ENCODE peak calls at places on chromosome 20, in nine cellular contexts. I is stimulated activated CD8-positive, alpha-beta memory T cell treated with anti-CD3 and anti-CD28 coated beads, Interleukin-15, amount 100 ng/mL, for 4 hours; Y is renal cortical epithelial cell; P is uterus; N is RWPE1; Q is stimulated activated CD4-positive, alpha-beta T cell treated with anti-CD3 and anti-CD28 coated beads, TNF-alpha, amount 100 ng/mL, for 24 hours; B is NCI-H345; E is SHP77; H is activated naive CD4-positive, alpha-beta T cell. Z is an unnamed sample.
A peak's percentile ranks its signal among the peaks of the same experiment; 100 is the strongest.

GRCh38 chr20:44028868-44029847 is 114.5 kb downstream of the TOX2 start:
- DNase-seq in I (no peak), Y (no peak), P (no peak), N (no peak), Q (peak; percentile 27), B (no peak), E (no peak), H (no peak), Z (no peak)

GRCh38 chr20:62704341-62704948 is 4.2 kb upstream of the NTSR1 start:
- DNase-seq in I (no peak), Y (peak; percentile 75), P (peak; percentile 62), N (peak; percentile 99), Q (no peak), B (peak; percentile 99), E (peak; percentile 98), H (no peak), Z (peak; percentile 80)

GRCh38 chr20:12554416-12554815 is 454.4 kb upstream of the SPTLC3 start:
- DNase-seq in I (no peak), Y (peak; percentile 3), P (no peak), N (peak; percentile 10), Q (no peak), B (no peak), E (peak; percentile 6), H (no peak), Z (no peak)

GRCh38 chr20:17810847-17811604 is 111.3 kb downstream of the BANF2 start:
- DNase-seq in I (no peak), Y (no peak), P (no peak), N (no peak), Q (no peak), B (no peak), E (no peak), H (no peak), Z (no peak)

GRCh38 chr20:1941226-1941625 is 46.0 kb downstream of the SIRPA start:
- DNase-seq in I (no peak), Y (peak; percentile 41), P (peak; percentile 46), N (peak; percentile 98), Q (no peak), B (no peak), E (no peak), H (no peak), Z (no peak)

GRCh38 chr20:8132632-8133587 is 844 bp downstream of the PLCB1 start:
- DNase-seq in I (no peak), Y (no peak), P (peak; percentile 47), N (no peak), Q (no peak), B (peak; percentile 35), E (peak; percentile 51), H (no peak), Z (peak; percentile 17)

GRCh38 chr20:2108498-2108897 is 6.9 kb downstream of the STK35 start:
- DNase-seq in I (no peak), Y (no peak), P (no peak), N (no peak), Q (no peak), B (no peak), E (no peak), H (no peak), Z (no peak)

GRCh38 chr20:6768228-6769185 is 1.0 kb downstream of the BMP2 start:
- DNase-seq in I (no peak), Y (no peak), P (peak; percentile 19), N (peak; percentile 34), Q (no peak), B (peak; percentile 43), E (peak; percentile 29), H (no peak), Z (no peak)

GRCh38 chr20:48893374-48893773 is 28.1 kb upstream of the ARFGEF2 start:
- DNase-seq in I (no peak), Y (no peak), P (no peak), N (no peak), Q (no peak), B (no peak), E (no peak), H (no peak), Z (no peak)

GRCh38 chr20:63394635-63395455 is 33.7 kb upstream of the CHRNA4 start:
- DNase-seq in I (no peak), Y (no peak), P (no peak), N (no peak), Q (no peak), B (no peak), E (no peak), H (no peak), Z (no peak)

GRCh38 chr20:25220021-25220730 is 24.7 kb downstream of the ENTPD6 start:
- DNase-seq in I (no peak), Y (no peak), P (no peak), N (no peak), Q (no peak), B (peak; percentile 68), E (no peak), H (no peak), Z (no peak)

GRCh38 chr20:30922129-30922528 is 335.3 kb upstream of the DEFB115 start:
- DNase-seq in I (no peak), Y (no peak), P (no peak), N (no peak), Q (no peak), B (no peak), E (no peak), H (no peak), Z (no peak)